ENCODE peak calls at places on chromosome 13, in eight cellular contexts. E, Q, R, D, M, F, S and A are unnamed samples.

GRCh38 chr13:79723462-79724116 is 242.6 kb downstream of the NDFIP2 start:
- DNase-seq in Q (no peak), R (no peak), M (no peak), S (no peak), D (no peak), F (no peak), E (no peak), A (no peak)

GRCh38 chr13:44064376-44064775 is 184.7 kb downstream of the LACC1 start:
- DNase-seq in Q (no peak), F (no peak), M (no peak), E (no peak), D (no peak), R (no peak), S (no peak), A (peak; percentile 56)

GRCh38 chr13:52809310-52809769 is 39.1 kb downstream of the PCDH8 start:
- DNase-seq in D (peak; percentile 97), R (peak; percentile 13), Q (peak; percentile 78), E (no peak), S (peak; percentile 73), M (peak; percentile 58), F (peak; percentile 99), A (peak; percentile 75)

GRCh38 chr13:28492527-28493367 is 2.2 kb downstream of the FLT1 start:
- DNase-seq in M (no peak), D (no peak), E (no peak), F (no peak), Q (no peak), S (no peak), R (no peak), A (peak; percentile 70)

GRCh38 chr13:106033634-106034033 is 501.8 kb downstream of the EFNB2 start:
- DNase-seq in Q (no peak), S (no peak), M (no peak), R (no peak), F (no peak), E (no peak), D (no peak), A (peak; percentile 25)

GRCh38 chr13:23463631-23464030 is 30.1 kb upstream of the SACS start:
- DNase-seq in M (no peak), Q (no peak), F (peak; percentile 43), D (no peak), E (no peak), R (no peak), S (no peak), A (no peak)

GRCh38 chr13:47188802-47189201 is 291.9 kb upstream of the HTR2A start:
- DNase-seq in M (peak; percentile 30), F (no peak), D (no peak), E (no peak), Q (no peak), S (no peak), R (no peak), A (no peak)

GRCh38 chr13:32191452-32191998 is 123.6 kb downstream of the ZAR1L start:
- DNase-seq in Q (no peak), S (no peak), D (no peak), E (no peak), R (no peak), F (no peak), M (no peak), A (no peak)

GRCh38 chr13:20193142-20193923 is 595 bp upstream of the GJB2 start:
- DNase-seq in Q (no peak), R (no peak), E (no peak), F (no peak), M (no peak), D (peak; percentile 25), S (no peak), A (no peak)

GRCh38 chr13:107866007-107866665 is 349.2 kb downstream of the LIG4 start:
- DNase-seq in Q (peak; percentile 67), D (peak; percentile 25), M (peak; percentile 21), F (no peak), E (no peak), S (peak; percentile 67), R (peak; percentile 45), A (no peak)

GRCh38 chr13:100512422-100512821 is 76.2 kb downstream of the GGACT start:
- DNase-seq in Q (no peak), R (no peak), D (peak; percentile 15), S (no peak), E (no peak), M (peak; percentile 6), F (no peak), A (peak; percentile 6)

GRCh38 chr13:79508224-79508961 is 27.4 kb downstream of the NDFIP2 start:
- DNase-seq in F (no peak), D (no peak), Q (no peak), M (no peak), E (no peak), S (no peak), R (no peak), A (no peak)

GRCh38 chr13:73966331-73966730 is 167.9 kb downstream of the KLF12 start:
- DNase-seq in E (no peak), D (no peak), R (no peak), F (no peak), M (no peak), S (no peak), Q (no peak), A (no peak)

GRCh38 chr13:20035130-20035529 is 76.6 kb downstream of the ZMYM2 start:
- DNase-seq in E (no peak), Q (no peak), S (no peak), R (peak; percentile 7), D (no peak), F (no peak), M (no peak), A (no peak)

GRCh38 chr13:72850959-72851677 is 69.2 kb downstream of the PIBF1 start:
- DNase-seq in M (no peak), Q (no peak), R (no peak), E (no peak), D (no peak), S (no peak), F (no peak), A (no peak)

GRCh38 chr13:46578590-46578975 is 25.6 kb downstream of the LRCH1 start:
- DNase-seq in Q (no peak), R (no peak), S (no peak), M (no peak), D (no peak), E (no peak), F (no peak), A (no peak)

GRCh38 chr13:43629691-43630480 is 156.9 kb downstream of the ENOX1 start:
- DNase-seq in M (no peak), R (no peak), Q (no peak), E (no peak), F (no peak), S (no peak), D (no peak), A (no peak)

GRCh38 chr13:62033932-62034331 is 618.3 kb upstream of the PCDH20 start:
- DNase-seq in S (no peak), E (no peak), R (no peak), F (no peak), D (no peak), Q (no peak), M (no peak), A (no peak)

GRCh38 chr13:49220035-49220855 is at the start of gene MLNR:
- DNase-seq in E (no peak), R (no peak), D (no peak), S (peak; percentile 68), F (no peak), M (no peak), Q (no peak), A (peak; percentile 37)

GRCh38 chr13:59734393-59734792 is 429.3 kb downstream of the DIAPH3 start:
- DNase-seq in M (no peak), F (no peak), S (no peak), E (no peak), Q (no peak), R (no peak), D (peak; percentile 35), A (no peak)

GRCh38 chr13:101204270-101205011 is 211.9 kb downstream of the NALCN start:
- DNase-seq in M (no peak), Q (no peak), D (no peak), E (no peak), R (no peak), S (no peak), F (no peak), A (no peak)

GRCh38 chr13:49214917-49215376 is 5.2 kb upstream of the MLNR start:
- DNase-seq in E (no peak), M (peak; percentile 8), D (peak; percentile 93), S (peak; percentile 71), F (peak; percentile 100), Q (no peak), R (no peak), A (peak; percentile 6)

GRCh38 chr13:45728759-45729158 is 26.6 kb downstream of the CBY2 start:
- DNase-seq in Q (no peak), E (no peak), F (no peak), M (no peak), S (no peak), R (no peak), D (peak; percentile 69), A (no peak)

GRCh38 chr13:110000534-110001345 is 214.4 kb upstream of the IRS2 start:
- DNase-seq in Q (no peak), M (no peak), S (no peak), F (no peak), D (no peak), E (no peak), R (no peak), A (peak; percentile 18)

GRCh38 chr13:21637296-21637695 is 33.3 kb upstream of the MICU2 start:
- DNase-seq in F (peak; percentile 23), R (no peak), E (no peak), M (peak; percentile 77), S (peak; percentile 87), Q (peak; percentile 79), D (peak; percentile 68), A (no peak)